ENCODE peak calls at places on chromosome 20, in five cellular contexts. One of them, this sample, is unnamed.
A peak's percentile ranks its signal among the peaks of the same experiment; 100 is the strongest.

GRCh38 chr20:34145280-34145819 is 33.3 kb upstream of the EIF2S2 start:
- DNase-seq in HCT116: no peak
- DNase-seq in H1: no peak
- DNase-seq in endothelial cell of umbilical vein: no peak
- DNase-seq in GM12878: peak; percentile 3
- DNase-seq in this sample: no peak

GRCh38 chr20:21514553-21515251 is 838 bp upstream of the NKX2-2 start:
- DNase-seq in H1: no peak
- DNase-seq in endothelial cell of umbilical vein: no peak
- DNase-seq in GM12878: no peak
- DNase-seq in HCT116: no peak
- DNase-seq in this sample: no peak

GRCh38 chr20:44761423-44761822 is 15.8 kb downstream of the KCNK15 start:
- DNase-seq in HCT116: no peak
- DNase-seq in GM12878: no peak
- DNase-seq in H1: no peak
- DNase-seq in endothelial cell of umbilical vein: no peak
- DNase-seq in this sample: no peak

GRCh38 chr20:17594443-17594842 is 24.6 kb downstream of the DSTN start:
- DNase-seq in H1: no peak
- DNase-seq in HCT116: no peak
- DNase-seq in GM12878: no peak
- DNase-seq in endothelial cell of umbilical vein: peak; percentile 89
- DNase-seq in this sample: no peak

GRCh38 chr20:835220-836045 is 1.9 kb downstream of the FAM110A start:
- DNase-seq in GM12878: no peak
- DNase-seq in HCT116: no peak
- DNase-seq in endothelial cell of umbilical vein: no peak
- DNase-seq in H1: no peak
- DNase-seq in this sample: no peak

GRCh38 chr20:16115891-16116577 is 457.2 kb downstream of the KIF16B start:
- DNase-seq in endothelial cell of umbilical vein: no peak
- DNase-seq in HCT116: no peak
- DNase-seq in GM12878: no peak
- DNase-seq in H1: no peak
- DNase-seq in this sample: peak; percentile 90

GRCh38 chr20:4573564-4574355 is 147.9 kb upstream of the PRND start:
- DNase-seq in HCT116: no peak
- DNase-seq in H1: no peak
- DNase-seq in endothelial cell of umbilical vein: no peak
- DNase-seq in GM12878: no peak
- DNase-seq in this sample: peak; percentile 39

GRCh38 chr20:3156811-3157619 is 2.6 kb downstream of the FASTKD5 start:
- DNase-seq in H1: no peak
- DNase-seq in endothelial cell of umbilical vein: no peak
- DNase-seq in GM12878: peak; percentile 55
- DNase-seq in HCT116: no peak
- DNase-seq in this sample: no peak

GRCh38 chr20:1034420-1034799 is 32.3 kb upstream of the RSPO4 start:
- DNase-seq in endothelial cell of umbilical vein: no peak
- DNase-seq in HCT116: no peak
- DNase-seq in H1: no peak
- DNase-seq in GM12878: no peak
- DNase-seq in this sample: no peak

GRCh38 chr20:43830883-43831282 is 83.8 kb upstream of the TOX2 start:
- DNase-seq in GM12878: no peak
- DNase-seq in endothelial cell of umbilical vein: no peak
- DNase-seq in HCT116: no peak
- DNase-seq in H1: no peak
- DNase-seq in this sample: no peak

GRCh38 chr20:10661261-10661660 is 12.5 kb downstream of the JAG1 start:
- DNase-seq in H1: no peak
- DNase-seq in HCT116: no peak
- DNase-seq in endothelial cell of umbilical vein: no peak
- DNase-seq in GM12878: no peak
- DNase-seq in this sample: no peak

GRCh38 chr20:219290-220115 is 7.6 kb upstream of the DEFB129 start:
- DNase-seq in endothelial cell of umbilical vein: peak; percentile 7
- DNase-seq in H1: no peak
- DNase-seq in GM12878: no peak
- DNase-seq in HCT116: peak; percentile 27
- DNase-seq in this sample: no peak

GRCh38 chr20:25249198-25249931 is 1.5 kb downstream of the PYGB start:
- DNase-seq in GM12878: no peak
- DNase-seq in H1: no peak
- DNase-seq in HCT116: no peak
- DNase-seq in endothelial cell of umbilical vein: peak; percentile 30
- DNase-seq in this sample: no peak

GRCh38 chr20:20548527-20549266 is 163.7 kb downstream of the RALGAPA2 start:
- DNase-seq in H1: no peak
- DNase-seq in HCT116: no peak
- DNase-seq in GM12878: no peak
- DNase-seq in endothelial cell of umbilical vein: no peak
- DNase-seq in this sample: no peak

GRCh38 chr20:44747166-44748004 is 1.7 kb downstream of the KCNK15 start:
- DNase-seq in H1: peak; percentile 83
- DNase-seq in HCT116: peak; percentile 89
- DNase-seq in endothelial cell of umbilical vein: peak; percentile 63
- DNase-seq in GM12878: no peak
- DNase-seq in this sample: peak; percentile 96

GRCh38 chr20:57688864-57689263 is 21.0 kb downstream of the PMEPA1 start:
- DNase-seq in HCT116: no peak
- DNase-seq in endothelial cell of umbilical vein: no peak
- DNase-seq in H1: no peak
- DNase-seq in GM12878: no peak
- DNase-seq in this sample: no peak

GRCh38 chr20:44210422-44211176 is at the start of gene OSER1:
- DNase-seq in HCT116: peak; percentile 94
- DNase-seq in endothelial cell of umbilical vein: peak; percentile 98
- DNase-seq in GM12878: peak; percentile 88
- DNase-seq in H1: peak; percentile 94
- DNase-seq in this sample: peak; percentile 100

GRCh38 chr20:34974246-34974645 is 18.6 kb downstream of the MYH7B start:
- DNase-seq in endothelial cell of umbilical vein: no peak
- DNase-seq in H1: no peak
- DNase-seq in GM12878: no peak
- DNase-seq in HCT116: no peak
- DNase-seq in this sample: no peak

GRCh38 chr20:23446505-23446904 is 6.2 kb downstream of the CST11 start:
- DNase-seq in GM12878: peak; percentile 11
- DNase-seq in endothelial cell of umbilical vein: peak; percentile 71
- DNase-seq in H1: no peak
- DNase-seq in HCT116: peak; percentile 35
- DNase-seq in this sample: no peak

GRCh38 chr20:46324379-46324778 is 16.1 kb upstream of the CDH22 start:
- DNase-seq in HCT116: no peak
- DNase-seq in GM12878: no peak
- DNase-seq in H1: no peak
- DNase-seq in endothelial cell of umbilical vein: no peak
- DNase-seq in this sample: no peak

GRCh38 chr20:47747663-47748031 is 37.6 kb downstream of the SULF2 start:
- DNase-seq in GM12878: no peak
- DNase-seq in H1: no peak
- DNase-seq in endothelial cell of umbilical vein: no peak
- DNase-seq in HCT116: no peak
- DNase-seq in this sample: no peak

GRCh38 chr20:57613481-57613921 is 6.7 kb downstream of the ZBP1 start:
- DNase-seq in H1: no peak
- DNase-seq in endothelial cell of umbilical vein: no peak
- DNase-seq in HCT116: no peak
- DNase-seq in GM12878: no peak
- DNase-seq in this sample: no peak

GRCh38 chr20:4556781-4557180 is 164.9 kb upstream of the PRND start:
- DNase-seq in H1: no peak
- DNase-seq in GM12878: no peak
- DNase-seq in HCT116: no peak
- DNase-seq in endothelial cell of umbilical vein: no peak
- DNase-seq in this sample: no peak

GRCh38 chr20:31717478-31717946 is 5.2 kb downstream of the BCL2L1 start:
- DNase-seq in endothelial cell of umbilical vein: no peak
- DNase-seq in HCT116: no peak
- DNase-seq in GM12878: peak; percentile 68
- DNase-seq in H1: no peak
- DNase-seq in this sample: no peak

GRCh38 chr20:31720486-31721407 is 1.9 kb downstream of the BCL2L1 start:
- DNase-seq in GM12878: no peak
- DNase-seq in endothelial cell of umbilical vein: peak; percentile 32
- DNase-seq in H1: no peak
- DNase-seq in HCT116: no peak
- DNase-seq in this sample: no peak

GRCh38 chr20:31719644-31720485 is 2.8 kb downstream of the BCL2L1 start:
- DNase-seq in GM12878: no peak
- DNase-seq in endothelial cell of umbilical vein: no peak
- DNase-seq in H1: no peak
- DNase-seq in HCT116: no peak
- DNase-seq in this sample: no peak

GRCh38 chr20:31716818-31717477 is 5.7 kb downstream of the BCL2L1 start:
- DNase-seq in H1: no peak
- DNase-seq in HCT116: no peak
- DNase-seq in GM12878: no peak
- DNase-seq in endothelial cell of umbilical vein: no peak
- DNase-seq in this sample: no peak

DNA sequence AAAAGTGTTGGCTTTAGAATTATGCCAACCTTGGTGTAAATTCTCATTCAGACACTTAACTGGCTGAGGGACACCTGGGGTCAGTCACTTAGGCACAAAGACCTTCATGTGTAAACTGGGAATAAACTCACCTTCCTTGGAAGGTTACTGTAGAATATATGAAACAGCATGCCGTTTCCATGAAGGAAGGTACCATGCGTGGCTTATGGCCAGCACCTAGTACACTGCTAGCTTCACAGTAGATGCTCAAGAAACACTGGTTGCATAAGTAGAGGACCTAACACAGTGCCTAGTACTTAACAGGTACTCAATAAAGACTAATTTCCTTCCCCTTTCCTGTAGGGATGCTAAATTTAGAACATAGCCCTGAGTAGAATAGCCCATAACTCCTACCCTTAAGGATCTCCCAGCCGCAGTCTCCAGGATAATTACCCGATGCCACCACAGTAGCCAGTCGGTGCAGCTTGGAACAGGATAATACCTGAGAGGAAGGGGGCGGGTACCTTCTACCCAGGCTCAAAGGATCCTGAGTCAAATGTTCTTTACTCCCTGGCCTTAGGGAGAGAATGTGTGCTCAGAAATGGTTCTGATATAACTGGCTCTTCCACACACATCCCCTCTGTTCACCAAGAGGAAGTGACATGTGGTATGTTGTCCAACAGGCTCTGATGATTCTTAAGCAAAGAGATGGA is 3.6 kb downstream of the BCL2L1 start:
- DNase-seq in GM12878: no peak
- DNase-seq in HCT116: no peak
- DNase-seq in H1: no peak
- DNase-seq in endothelial cell of umbilical vein: no peak
- DNase-seq in this sample: no peak
- TF ChIP-seq POLR2A in GM12878: no peak
- TF ChIP-seq POLR2A in HCT116: no peak
- TF ChIP-seq POLR2A in H1: no peak
- TF ChIP-seq POLR2A in endothelial cell of umbilical vein: no peak
- TF ChIP-seq POLR2A in this sample: no peak

GRCh38 chr20:63891061-63892002 is 3.6 kb upstream of the DNAJC5 start:
- DNase-seq in endothelial cell of umbilical vein: no peak
- DNase-seq in GM12878: no peak
- DNase-seq in HCT116: no peak
- DNase-seq in H1: no peak
- DNase-seq in this sample: no peak
- TF ChIP-seq POLR2AphosphoS5 in endothelial cell of umbilical vein: no peak
- TF ChIP-seq POLR2AphosphoS5 in GM12878: no peak
- TF ChIP-seq POLR2AphosphoS5 in HCT116: no peak
- TF ChIP-seq POLR2AphosphoS5 in H1: no peak
- TF ChIP-seq POLR2AphosphoS5 in this sample: no peak

DNA sequence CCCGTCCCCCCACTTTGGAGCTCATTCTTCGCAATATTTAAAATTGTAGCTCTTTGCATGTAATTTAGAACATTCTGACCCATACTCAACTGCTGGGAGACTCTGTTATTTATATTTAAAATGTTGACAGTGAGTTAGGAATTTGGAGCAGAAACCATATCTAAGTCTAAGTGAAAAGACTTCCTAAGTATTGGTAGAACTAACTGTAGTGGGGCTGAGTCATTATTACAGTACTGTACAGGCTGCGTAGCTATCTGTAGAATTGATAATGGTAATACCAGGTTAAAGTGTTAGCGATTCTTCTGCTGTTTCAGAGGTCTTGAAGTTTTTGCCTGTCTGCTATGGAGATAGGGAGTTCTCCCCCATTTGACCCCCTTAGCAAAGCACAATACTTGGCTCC is 3.6 kb downstream of the TOP1 start:
- DNase-seq in endothelial cell of umbilical vein: no peak
- DNase-seq in HCT116: no peak
- DNase-seq in GM12878: no peak
- DNase-seq in H1: no peak
- DNase-seq in this sample: no peak
- H3K4me1 ChIP-seq in endothelial cell of umbilical vein: peaks cover 40% of the 10 kb centered on the region
- H3K4me1 ChIP-seq in HCT116: peaks cover 28% of the 10 kb centered on the region
- H3K4me1 ChIP-seq in GM12878: peaks cover 5% of the 10 kb centered on the region
- H3K4me1 ChIP-seq in H1: peaks cover 12% of the 10 kb centered on the region
- H3K4me1 ChIP-seq in this sample: peaks cover 77% of the 10 kb centered on the region

DNA sequence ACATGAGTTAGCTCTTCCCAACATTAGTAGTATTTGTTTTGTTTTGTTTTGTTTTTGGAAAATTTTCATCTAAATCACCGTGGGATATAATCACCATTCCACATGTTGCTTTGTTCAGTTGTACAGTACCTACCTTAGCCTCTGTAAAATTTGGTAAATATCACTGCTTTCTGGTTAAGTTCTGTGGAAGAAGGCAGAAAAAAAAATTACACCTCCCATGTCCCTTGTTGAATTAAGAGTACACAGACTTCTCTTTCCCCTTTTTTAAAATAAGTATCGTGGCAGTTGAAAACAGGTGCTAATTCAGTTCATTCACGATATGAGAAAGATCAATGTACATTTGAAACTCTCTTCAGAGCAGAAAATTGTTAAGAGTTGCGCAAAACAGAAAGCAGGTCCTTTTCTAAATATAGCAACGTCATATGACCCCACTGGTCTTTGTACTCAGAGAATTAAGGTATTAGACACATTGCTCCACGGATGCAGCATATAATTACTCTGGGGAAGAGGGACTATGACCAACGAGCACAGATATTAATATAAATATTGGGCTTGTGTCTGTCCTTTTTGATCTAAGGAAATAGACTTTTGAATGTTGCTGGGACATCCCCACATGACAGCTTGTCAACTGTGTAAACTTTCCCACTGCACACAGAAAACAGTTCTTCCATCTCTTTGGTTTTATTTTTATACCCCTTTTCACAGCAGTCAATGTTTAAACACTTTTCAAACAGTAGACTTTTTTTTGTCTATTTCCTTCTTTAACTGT is 58.6 kb upstream of the ZNF217 start:
- DNase-seq in GM12878: peak; percentile 93
- DNase-seq in HCT116: no peak
- DNase-seq in H1: no peak
- DNase-seq in endothelial cell of umbilical vein: no peak
- DNase-seq in this sample: no peak
- TF ChIP-seq POLR2A in GM12878: no peak
- TF ChIP-seq POLR2A in HCT116: no peak
- TF ChIP-seq POLR2A in H1: no peak
- TF ChIP-seq POLR2A in endothelial cell of umbilical vein: no peak
- TF ChIP-seq POLR2A in this sample: no peak

This sample was measured in esophagus muscularis mucosa.